ENCODE peak calls at places on chromosomes 7 and 10, in five cellular contexts. A is neural progenitor cell, V is endothelial cell, T is fibroblast of the aortic adventitia, X is fibroblast of lung. C is an unnamed sample.

GRCh38 chr10:67705921-67706320 is 9.9 kb upstream of the CTNNA3 start:
- DNase-seq in T (no peak), X (no peak), V (no peak), A (no peak), C (no peak)

GRCh38 chr10:83333566-83333965 is 805.7 kb upstream of the GHITM start:
- DNase-seq in A (no peak), V (no peak), T (no peak), X (no peak), C (no peak)

GRCh38 chr7:143909863-143910262 is 7.9 kb upstream of the TCAF1 start:
- DNase-seq in A (no peak), V (no peak), X (no peak), T (peak; percentile 51), C (no peak)

GRCh38 chr7:130695840-130696239 is 9.5 kb upstream of the TSGA13 start:
- DNase-seq in A (peak; percentile 54), T (peak; percentile 56), X (peak; percentile 29), V (no peak), C (no peak)

GRCh38 chr7:151501676-151502075 is 18.0 kb downstream of the RHEB start:
- DNase-seq in V (no peak), A (no peak), X (no peak), T (no peak), C (no peak)

GRCh38 chr10:57657164-57657765 is 610.4 kb downstream of the IPMK start:
- DNase-seq in V (peak; percentile 61), A (peak; percentile 78), X (peak; percentile 33), T (peak; percentile 60), C (peak; percentile 22)

GRCh38 chr10:79181680-79182079 is 112.9 kb downstream of the ZMIZ1 start:
- DNase-seq in A (peak; percentile 39), V (no peak), X (no peak), T (no peak), C (no peak)

GRCh38 chr7:112366886-112367285 is 83.4 kb upstream of the IFRD1 start:
- DNase-seq in V (no peak), X (no peak), A (no peak), T (no peak), C (no peak)

GRCh38 chr10:66622050-66622449 is 303.8 kb upstream of the LRRTM3 start:
- DNase-seq in X (no peak), V (no peak), A (no peak), T (no peak), C (no peak)

GRCh38 chr10:126331101-126331500 is 57.2 kb downstream of the ADAM12 start:
- DNase-seq in A (no peak), V (no peak), X (peak; percentile 91), T (no peak), C (no peak)

GRCh38 chr7:12643001-12643400 is 44.4 kb upstream of the ARL4A start:
- DNase-seq in X (peak; percentile 67), T (peak; percentile 20), A (no peak), V (no peak), C (no peak)

GRCh38 chr7:2781636-2782035 is 62.5 kb downstream of the GNA12 start:
- DNase-seq in T (peak; percentile 48), A (no peak), V (no peak), X (peak; percentile 83), C (no peak)

GRCh38 chr10:17062493-17063487 is 66.8 kb downstream of the CUBN start:
- DNase-seq in A (peak; percentile 6), X (peak; percentile 94), V (no peak), T (peak; percentile 89), C (no peak)

GRCh38 chr7:82343716-82344115 is 99.9 kb downstream of the CACNA2D1 start:
- DNase-seq in A (no peak), X (no peak), V (no peak), T (no peak), C (no peak)

GRCh38 chr10:12543589-12543988 is 194.2 kb downstream of the CAMK1D start:
- DNase-seq in V (no peak), X (no peak), A (peak; percentile 33), T (no peak), C (no peak)

DNA sequence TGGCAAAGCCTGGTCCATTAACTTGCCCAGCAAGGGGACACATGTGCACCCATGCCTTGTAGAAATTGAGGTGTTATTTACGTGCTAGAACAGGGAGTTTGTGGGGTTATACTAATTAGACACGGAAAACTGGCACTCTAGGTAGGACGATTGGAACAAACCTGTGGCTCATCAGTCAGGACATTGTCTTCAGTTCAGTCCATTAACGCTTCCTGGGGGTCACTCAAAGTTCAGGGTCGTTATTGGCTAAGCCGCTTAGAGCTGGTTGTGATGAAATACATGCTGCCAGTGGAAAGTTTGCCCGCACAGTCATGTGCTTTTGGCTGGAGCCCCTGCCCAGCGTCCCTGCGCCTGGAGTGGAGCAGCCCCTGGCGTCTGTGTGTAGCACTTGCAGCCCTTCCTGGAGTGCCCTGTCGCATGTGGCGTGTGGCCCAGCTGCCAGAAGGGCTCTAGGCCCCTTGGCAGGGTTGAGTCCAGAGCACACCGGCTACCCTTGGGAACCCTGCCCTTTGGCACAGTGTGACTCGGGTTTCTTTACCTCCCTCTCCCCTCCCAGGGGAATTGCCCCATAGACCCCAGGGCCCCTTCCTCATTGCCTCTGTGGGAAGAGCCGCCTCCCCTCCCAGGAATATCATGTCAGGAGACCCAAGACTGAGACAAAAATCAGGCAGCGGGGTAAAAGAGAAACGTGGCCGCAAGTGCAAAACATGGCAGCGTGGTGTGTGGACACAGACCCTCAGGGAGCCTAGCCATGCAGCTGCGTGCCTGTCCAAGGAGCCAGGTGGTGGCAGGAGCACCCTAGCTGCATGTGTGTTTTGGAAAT is 9.8 kb downstream of the ZNF775 start:
- DNase-seq in A (peak; percentile 52), V (no peak), T (peak; percentile 44), X (peak; percentile 63), C (no peak)
- TF ChIP-seq CTCF in A (peak; percentile 40), V (no peak), T (peak; percentile 46), X (peak; percentile 67), C (no peak)

DNA sequence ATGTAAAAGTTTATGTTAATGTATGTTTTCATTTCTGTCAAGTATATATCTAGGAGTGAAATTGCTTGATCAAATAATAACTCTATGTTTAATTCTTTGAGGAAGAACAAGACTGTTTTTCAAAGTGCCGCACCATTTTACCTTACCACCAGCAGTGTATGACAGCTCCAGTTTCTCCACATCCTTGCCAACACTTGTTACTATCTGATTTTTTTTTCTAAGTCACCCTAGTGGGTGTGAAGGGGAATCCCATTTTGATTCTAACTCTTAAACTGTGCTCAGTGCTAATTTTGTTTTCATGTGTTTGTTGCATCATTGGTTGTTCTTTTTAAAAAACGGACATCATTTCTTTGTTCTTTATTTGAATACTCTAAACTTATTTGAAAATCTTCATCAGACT is 120.2 kb upstream of the CDK6 start:
- DNase-seq in A (no peak), X (no peak), T (no peak), V (no peak), C (no peak)
- TF ChIP-seq CTCF in A (no peak), X (no peak), T (no peak), V (no peak), C (no peak)

GRCh38 chr10:97499561-97500296 is 1.0 kb downstream of the UBTD1 start:
- DNase-seq in V (peak; percentile 33), X (peak; percentile 62), T (peak; percentile 70), A (peak; percentile 32), C (no peak)

GRCh38 chr10:97498076-97498840 is at the start of gene MMS19:
- DNase-seq in V (peak; percentile 100), A (peak; percentile 100), T (peak; percentile 98), X (peak; percentile 97), C (peak; percentile 77)

GRCh38 chr10:97497572-97498075 is 598 bp downstream of the MMS19 start:
- DNase-seq in T (peak; percentile 65), V (peak; percentile 64), X (peak; percentile 82), A (peak; percentile 80), C (peak; percentile 65)

GRCh38 chr10:97500297-97500575 is 1.5 kb downstream of the UBTD1 start:
- DNase-seq in V (no peak), A (no peak), X (no peak), T (no peak), C (no peak)

GRCh38 chr10:97498841-97499560 is at the start of gene UBTD1:
- DNase-seq in V (peak; percentile 62), T (peak; percentile 37), X (peak; percentile 60), A (peak; percentile 78), C (no peak)
- TF ChIP-seq CTCF in V (no peak), T (peak; percentile 15), X (no peak), A (no peak), C (no peak)

DNA sequence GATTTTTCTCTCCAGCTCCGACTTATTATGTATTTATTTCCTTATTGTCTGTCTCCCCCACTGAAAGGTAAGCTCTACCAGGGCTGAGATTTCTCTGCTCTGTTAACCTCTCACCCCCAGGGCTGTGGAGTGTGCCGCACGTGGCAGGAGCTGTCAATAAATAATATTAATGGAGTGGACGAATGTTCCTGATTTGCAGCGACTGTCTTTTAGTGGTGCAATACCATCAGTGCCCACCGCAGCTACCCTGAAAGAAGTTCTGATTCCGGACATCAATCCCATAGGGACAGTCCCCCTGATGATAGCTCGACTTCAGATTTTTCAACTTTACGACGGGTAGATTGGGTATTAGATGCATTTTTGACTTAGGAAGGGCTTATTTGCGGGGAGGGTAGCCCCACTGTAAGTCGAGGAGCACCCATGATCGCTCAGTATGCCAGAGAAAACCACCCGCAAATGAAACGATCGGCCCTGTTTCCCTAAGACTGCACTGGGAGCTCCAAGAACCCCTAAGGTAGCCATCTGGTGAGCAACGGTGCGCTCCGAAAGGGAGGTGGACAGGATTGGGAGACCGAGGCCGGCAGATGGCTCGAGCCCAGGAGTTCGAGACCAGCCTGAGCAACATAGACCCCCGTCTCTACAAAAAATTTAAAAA is 986 bp upstream of the PPP2R2D start:
- DNase-seq in A (peak; percentile 38), T (no peak), V (peak; percentile 24), X (no peak), C (no peak)
- TF ChIP-seq CTCF in A (peak; percentile 32), T (peak; percentile 17), V (no peak), X (no peak), C (peak; percentile 29)

DNA sequence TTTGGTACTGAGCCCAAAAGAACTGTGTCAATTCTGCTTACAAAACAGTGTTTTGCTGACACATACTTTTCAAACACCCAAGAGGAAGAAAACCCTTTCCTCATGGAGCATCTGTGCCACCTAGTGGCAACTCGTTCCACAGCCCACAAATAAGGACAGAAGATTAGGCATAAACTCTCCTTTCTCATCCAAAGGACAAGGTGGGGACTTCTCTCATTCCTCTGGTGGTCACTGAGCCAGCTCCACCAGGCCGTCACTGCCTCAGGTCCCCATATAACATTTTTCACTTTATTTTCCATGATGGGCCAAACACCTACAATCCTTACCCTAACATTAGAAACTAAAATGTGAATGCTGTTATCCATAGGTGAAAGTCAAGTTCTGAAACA is 76.9 kb downstream of the RNF216 start:
- DNase-seq in V (peak; percentile 73), X (peak; percentile 79), A (peak; percentile 81), T (peak; percentile 91), C (peak; percentile 61)
- TF ChIP-seq CTCF in V (peak; percentile 78), X (peak; percentile 95), A (peak; percentile 91), T (peak; percentile 90), C (peak; percentile 88)

DNA sequence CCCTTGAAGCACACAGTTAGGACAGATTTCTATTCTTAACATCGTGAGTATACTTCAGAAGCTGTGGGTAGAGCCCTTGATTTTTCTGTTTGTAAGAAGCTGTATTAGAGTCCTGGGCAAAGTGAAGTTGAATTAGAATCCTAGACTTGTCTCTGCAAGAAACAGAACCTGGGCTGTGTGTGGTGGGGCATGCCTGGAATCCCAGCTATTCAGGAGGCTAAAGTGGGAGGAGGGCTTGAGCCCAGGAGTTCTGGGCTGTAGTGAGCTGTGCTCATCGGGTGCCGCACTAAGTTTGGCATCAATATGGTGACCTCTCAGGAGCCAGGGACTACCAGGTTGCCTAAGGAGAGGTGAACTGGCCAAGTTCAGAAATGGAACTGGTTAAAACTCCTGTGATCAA is 183.4 kb downstream of the GNAI1 start:
- DNase-seq in A (no peak), V (no peak), X (no peak), T (no peak), C (no peak)
- TF ChIP-seq CTCF in A (no peak), V (no peak), X (no peak), T (no peak), C (no peak)

C was measured in GM12864.